ENCODE peak calls at places on chromosomes 7 and 10, in five cellular contexts. M is K562, B is GM12878, U is H1, C is HepG2. X is an unnamed sample.
A peak's percentile ranks its signal among the peaks of the same experiment; 100 is the strongest.

GRCh38 chr7:95897557-95898183 is 125.3 kb downstream of the DYNC1I1 start:
- DNase-seq in B (no peak), M (no peak), U (no peak), C (no peak), X (no peak)

GRCh38 chr7:42237891-42238531 is 1.0 kb upstream of the GLI3 start:
- DNase-seq in U (peak; percentile 81), B (no peak), C (no peak), M (peak; percentile 26), X (peak; percentile 79)

GRCh38 chr10:101134299-101135127 is 3.4 kb downstream of the TLX1 start:
- DNase-seq in B (no peak), C (no peak), M (no peak), U (no peak), X (no peak)

GRCh38 chr10:92574545-92575377 is 868 bp upstream of the IDE start:
- DNase-seq in M (no peak), C (no peak), B (no peak), U (no peak), X (no peak)

GRCh38 chr7:132433286-132433685 is 143.0 kb downstream of the PLXNA4 start:
- DNase-seq in C (no peak), M (no peak), U (no peak), B (no peak), X (no peak)

GRCh38 chr7:156773966-156774365 is 119.0 kb downstream of the LMBR1 start:
- DNase-seq in C (no peak), U (no peak), B (no peak), M (no peak), X (no peak)

GRCh38 chr7:157276731-157277562 is 59.9 kb upstream of the DNAJB6 start:
- DNase-seq in M (peak; percentile 32), U (peak; percentile 46), B (no peak), C (no peak), X (no peak)

GRCh38 chr7:144027070-144027469 is 21.7 kb upstream of the OR2A5 start:
- DNase-seq in U (no peak), M (no peak), C (peak; percentile 9), B (no peak), X (no peak)

GRCh38 chr10:79320785-79321493 is 26.3 kb upstream of the PPIF start:
- DNase-seq in B (no peak), U (no peak), C (no peak), M (no peak), X (no peak)

GRCh38 chr7:30247546-30248386 is 36.6 kb upstream of the ZNRF2 start:
- DNase-seq in M (no peak), C (no peak), U (no peak), B (no peak), X (no peak)

GRCh38 chr7:27179503-27180430 is 5.3 kb downstream of the HOXA11 start:
- DNase-seq in C (peak; percentile 41), U (peak; percentile 93), M (peak; percentile 80), B (no peak), X (peak; percentile 80)

GRCh38 chr10:112189465-112189864 is 5.9 kb upstream of the GPAM start:
- DNase-seq in U (no peak), M (no peak), C (no peak), B (no peak), X (no peak)

GRCh38 chr10:29689001-29689400 is 54.2 kb upstream of the SVIL start:
- DNase-seq in M (no peak), U (no peak), C (peak; percentile 21), B (no peak), X (no peak)

GRCh38 chr10:130998642-130999041 is 312.9 kb downstream of the TCERG1L start:
- DNase-seq in C (no peak), M (no peak), B (no peak), U (no peak), X (no peak)

GRCh38 chr7:100584677-100585510 is 1.0 kb downstream of the LRCH4 start:
- DNase-seq in M (peak; percentile 66), C (peak; percentile 35), U (no peak), B (no peak), X (peak; percentile 64)

GRCh38 chr10:29482591-29483421 is 152.0 kb downstream of the SVIL start:
- DNase-seq in C (peak; percentile 24), M (no peak), U (peak; percentile 58), B (no peak), X (peak; percentile 53)

GRCh38 chr7:154674191-154674590 is 328.7 kb downstream of the PAXIP1 start:
- DNase-seq in B (no peak), M (no peak), U (no peak), C (no peak), X (no peak)

GRCh38 chr10:91559750-91560149 is 73.1 kb downstream of the PPP1R3C start:
- DNase-seq in M (no peak), B (no peak), C (peak; percentile 21), U (no peak), X (no peak)

DNA sequence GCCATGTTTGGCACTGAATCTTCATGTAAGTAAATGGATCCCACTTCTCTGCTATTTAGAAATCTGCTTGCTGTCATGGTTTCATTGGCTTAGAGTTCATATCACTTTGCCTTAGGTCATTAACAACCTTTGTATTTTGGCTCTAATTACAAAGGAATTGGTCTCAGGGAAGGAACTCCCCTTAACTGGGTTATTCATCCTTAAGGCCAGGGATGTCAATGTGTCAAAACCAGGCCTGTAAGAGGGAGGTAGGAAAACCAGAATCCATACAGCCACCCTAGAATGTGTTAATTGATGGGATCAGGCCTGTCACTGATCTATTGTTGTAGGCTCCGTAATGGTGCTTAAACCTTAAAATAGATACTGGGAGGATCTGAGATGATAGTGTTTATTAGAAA is 67.3 kb downstream of the ST7 start:
- DNase-seq in M (no peak), U (no peak), C (no peak), B (no peak), X (no peak)
- TF ChIP-seq USF2 in M (no peak), U (no peak), C (no peak), B (no peak), X (no peak)

GRCh38 chr7:91201731-91202130 is 62.5 kb upstream of the FZD1 start:
- DNase-seq in M (no peak), B (no peak), C (no peak), U (no peak), X (no peak)
- TF ChIP-seq ATF2 in M (no peak), B (no peak), C (no peak), U (no peak), X (no peak)

DNA sequence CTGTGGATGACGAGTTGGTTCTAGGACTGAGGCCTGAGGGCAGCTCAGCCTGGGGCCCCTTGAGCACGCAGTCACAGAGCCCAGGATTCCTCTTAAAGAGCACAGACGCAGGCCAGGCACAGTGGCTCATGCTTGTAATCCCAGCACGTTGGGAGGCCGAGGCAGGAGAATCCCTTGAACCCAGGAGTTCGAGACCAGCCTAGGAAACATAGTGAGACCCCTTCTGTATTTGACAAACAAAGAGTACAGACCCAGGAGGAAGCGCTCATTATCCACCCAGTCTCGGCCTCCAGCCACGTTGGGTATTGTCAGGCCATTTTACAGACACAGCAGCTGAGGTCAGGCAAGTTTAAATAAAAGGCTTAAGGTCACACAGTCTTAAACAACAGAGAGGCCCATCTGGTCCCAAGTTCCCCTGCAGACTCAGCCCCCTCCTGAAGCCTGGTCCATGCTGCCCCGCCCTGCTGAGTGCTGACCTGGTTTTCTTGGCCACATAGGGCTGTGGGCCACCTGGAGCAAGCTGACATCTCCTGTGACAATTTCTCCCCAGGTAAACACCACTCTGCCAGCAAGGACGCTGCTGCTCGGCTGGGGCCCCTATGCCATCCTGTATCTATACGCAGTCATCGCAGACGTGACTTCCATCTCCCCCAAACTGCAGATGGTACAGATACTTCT is 12.6 kb downstream of the RGR start:
- DNase-seq in B (no peak), M (no peak), C (no peak), U (no peak), X (no peak)
- TF ChIP-seq USF2 in B (no peak), M (no peak), C (no peak), U (no peak), X (no peak)

GRCh38 chr10:129807211-129807610 is 156.9 kb downstream of the EBF3 start:
- DNase-seq in M (no peak), C (no peak), U (no peak), B (no peak), X (no peak)
- TF ChIP-seq ATF2 in M (no peak), C (no peak), U (no peak), B (no peak), X (no peak)

GRCh38 chr10:127922206-127922605 is 15.3 kb downstream of the PTPRE start:
- DNase-seq in B (no peak), U (no peak), C (no peak), M (no peak), X (no peak)

GRCh38 chr10:127923646-127924045 is 16.7 kb downstream of the PTPRE start:
- DNase-seq in U (no peak), M (no peak), B (no peak), C (no peak), X (no peak)

GRCh38 chr10:127921751-127922140 is 14.8 kb downstream of the PTPRE start:
- DNase-seq in M (no peak), C (no peak), B (no peak), U (no peak), X (no peak)

GRCh38 chr10:127921075-127921750 is 14.3 kb downstream of the PTPRE start:
- DNase-seq in C (no peak), B (no peak), U (peak; percentile 16), M (no peak), X (no peak)

DNA sequence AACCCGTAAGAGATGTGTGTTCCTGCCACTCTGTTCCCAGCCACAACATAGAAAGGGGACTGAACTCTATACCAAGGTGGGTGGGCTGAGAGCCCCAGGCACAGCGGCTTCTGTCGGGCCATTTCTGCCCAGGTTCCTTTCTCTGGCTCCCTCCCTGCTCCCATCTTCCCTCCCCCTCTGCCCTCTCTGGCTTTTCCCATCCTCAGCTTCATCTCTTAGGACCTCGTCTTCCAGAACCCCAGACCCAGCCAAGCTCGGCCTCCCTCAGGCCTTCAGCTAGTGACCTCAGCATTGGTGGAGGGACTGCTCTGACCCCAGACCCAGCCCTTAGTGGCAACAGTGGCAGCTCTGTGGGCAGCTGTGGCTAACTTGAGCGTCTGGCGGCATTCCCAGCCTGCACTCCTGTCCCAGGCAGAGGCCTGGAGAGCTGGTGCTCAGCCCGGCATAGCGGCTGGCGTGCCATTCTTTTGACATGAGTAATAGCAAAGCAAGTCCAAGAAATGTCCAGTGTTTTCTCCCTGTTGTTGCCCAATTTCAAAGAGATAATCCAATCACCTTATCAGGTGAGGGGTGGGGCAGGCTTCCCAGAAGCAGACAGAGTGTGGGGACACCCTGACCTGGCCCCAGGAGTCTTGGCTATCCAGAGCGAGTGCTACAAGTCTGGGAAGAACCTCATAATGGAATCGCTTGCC is 15.9 kb downstream of the PTPRE start:
- DNase-seq in U (no peak), C (peak; percentile 9), B (no peak), M (no peak), X (no peak)
- TF ChIP-seq USF2 in U (no peak), C (no peak), B (no peak), M (no peak), X (no peak)

X was measured in WTC11.